ENCODE peak calls at places on chromosomes 1 and 21, in four cellular contexts. T, H, Z and R are unnamed samples.

GRCh38 chr1:30505853-30506784 is 217.3 kb downstream of the MATN1 start:
- DNase-seq in T (no peak), H (no peak), Z (no peak), R (no peak)

GRCh38 chr1:222043444-222044292 is 301.8 kb upstream of the DUSP10 start:
- DNase-seq in T (no peak), H (no peak), Z (peak), R (peak)

GRCh38 chr1:13663969-13664368 is 36.0 kb upstream of the PRDM2 start:
- DNase-seq in T (no peak), H (no peak), Z (no peak), R (no peak)

GRCh38 chr1:186829679-186830587 is 1.2 kb downstream of the PLA2G4A start:
- DNase-seq in T (no peak), H (no peak), Z (no peak), R (no peak)

GRCh38 chr1:201603613-201604232 is 64.8 kb downstream of the NAV1 start:
- DNase-seq in T (no peak), H (no peak), Z (peak), R (no peak)

GRCh38 chr1:99764439-99764838 is 2.0 kb downstream of the FRRS1 start:
- DNase-seq in T (no peak), H (no peak), Z (no peak), R (no peak)

GRCh38 chr1:151189638-151190445 is at the start of gene VPS72:
- DNase-seq in T (peak), H (peak), Z (peak), R (peak)

GRCh38 chr21:38925923-38926322 is 120.2 kb downstream of the ETS2 start:
- DNase-seq in T (no peak), H (no peak), Z (no peak), R (no peak)

GRCh38 chr1:34928865-34929496 is 469 bp downstream of the DLGAP3 start:
- DNase-seq in T (no peak), H (no peak), Z (no peak), R (peak)

GRCh38 chr1:9406111-9406510 is 113.4 kb downstream of the SPSB1 start:
- DNase-seq in T (no peak), H (no peak), Z (no peak), R (no peak)

GRCh38 chr1:202589190-202589680 is 121.0 kb downstream of the SYT2 start:
- DNase-seq in T (no peak), H (peak), Z (peak), R (peak)

GRCh38 chr1:112322983-112323678 is 72.9 kb upstream of the CTTNBP2NL start:
- DNase-seq in T (no peak), H (no peak), Z (no peak), R (peak)

GRCh38 chr1:229884765-229885164 is 182.3 kb upstream of the GALNT2 start:
- DNase-seq in T (no peak), H (no peak), Z (no peak), R (peak)

GRCh38 chr1:68969430-68969829 is 472.5 kb upstream of the DEPDC1 start:
- DNase-seq in T (no peak), H (no peak), Z (no peak), R (no peak)
- TF ChIP-seq PBX3 in T (no peak), H (no peak), Z (no peak), R (no peak)

GRCh38 chr1:33055210-33055991 is 18.7 kb upstream of the AK2 start:
- DNase-seq in T (peak), H (peak), Z (peak), R (peak)
- TF ChIP-seq PBX3 in T (no peak), H (no peak), Z (no peak), R (no peak)

GRCh38 chr1:25536124-25536523 is 7.3 kb upstream of the LDLRAP1 start:
- DNase-seq in T (no peak), H (no peak), Z (no peak), R (no peak)
- TF ChIP-seq PBX3 in T (no peak), H (no peak), Z (no peak), R (no peak)

DNA sequence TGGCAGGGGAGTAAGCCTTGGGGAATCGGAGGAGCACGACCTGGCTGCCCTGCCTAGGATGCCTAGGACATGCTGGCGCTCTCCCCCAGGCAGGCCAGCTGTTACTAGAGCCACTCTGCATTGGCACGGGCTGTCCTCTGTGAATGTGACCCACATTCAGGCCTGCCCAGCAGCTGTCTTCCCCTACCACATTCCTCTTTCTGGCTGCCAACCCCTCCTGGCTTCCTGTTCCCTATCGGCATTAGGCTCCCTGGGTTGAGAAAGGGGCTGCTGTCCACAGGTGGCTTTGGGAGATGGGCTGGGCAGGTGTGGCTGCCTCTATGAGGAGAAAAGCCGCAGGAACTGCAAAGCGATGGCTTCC is 2.3 kb upstream of the NFASC start:
- DNase-seq in T (no peak), H (no peak), Z (no peak), R (no peak)
- TF ChIP-seq PBX3 in T (no peak), H (no peak), Z (no peak), R (no peak)

GRCh38 chr1:156108057-156108456 is 6.5 kb upstream of the LMNA start:
- DNase-seq in T (no peak), H (no peak), Z (no peak), R (no peak)

GRCh38 chr1:156104065-156104810 is 10.3 kb upstream of the LMNA start:
- DNase-seq in T (no peak), H (peak), Z (peak), R (peak)

GRCh38 chr1:156104861-156105546 is 9.5 kb upstream of the LMNA start:
- DNase-seq in T (no peak), H (peak), Z (peak), R (no peak)

GRCh38 chr1:156108664-156109241 is 5.8 kb upstream of the LMNA start:
- DNase-seq in T (no peak), H (no peak), Z (no peak), R (no peak)

GRCh38 chr1:156106624-156107488 is 7.7 kb upstream of the LMNA start:
- DNase-seq in T (no peak), H (no peak), Z (peak), R (peak)
- TF ChIP-seq PBX3 in T (no peak), H (no peak), Z (no peak), R (no peak)

GRCh38 chr1:234782821-234783220 is 172.8 kb upstream of the IRF2BP2 start:
- DNase-seq in T (no peak), H (no peak), Z (no peak), R (no peak)

GRCh38 chr1:234780112-234780511 is 170.1 kb upstream of the IRF2BP2 start:
- DNase-seq in T (no peak), H (no peak), Z (no peak), R (no peak)

GRCh38 chr1:234781241-234782056 is 171.5 kb upstream of the IRF2BP2 start:
- DNase-seq in T (no peak), H (peak), Z (peak), R (no peak)

GRCh38 chr1:234780531-234781162 is 170.7 kb upstream of the IRF2BP2 start:
- DNase-seq in T (no peak), H (no peak), Z (no peak), R (no peak)

GRCh38 chr1:234782057-234782800 is 172.3 kb upstream of the IRF2BP2 start:
- DNase-seq in T (no peak), H (no peak), Z (no peak), R (no peak)
- TF ChIP-seq PBX3 in T (no peak), H (no peak), Z (no peak), R (no peak)

DNA sequence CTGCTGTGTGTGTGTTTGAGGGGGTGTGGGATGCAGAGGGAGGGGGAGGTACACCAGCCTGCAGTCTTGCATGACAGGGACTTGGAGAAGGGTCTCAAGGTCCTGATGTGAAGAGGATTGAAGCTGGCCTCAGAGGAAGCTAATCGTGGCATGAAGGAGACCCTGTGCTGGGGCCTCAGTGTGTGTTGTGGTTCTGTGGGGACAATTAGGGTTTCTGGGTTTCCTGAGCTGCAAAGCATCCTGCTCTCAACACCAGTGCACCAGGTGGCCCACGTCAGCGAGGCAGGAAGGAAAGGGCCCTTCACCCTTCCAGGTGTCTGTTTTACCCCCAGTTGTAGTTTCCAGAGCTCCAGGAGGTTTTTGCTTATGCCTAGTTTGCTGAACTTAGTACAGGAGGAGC is 52.8 kb downstream of the TENT5C start:
- DNase-seq in T (peak), H (no peak), Z (no peak), R (no peak)
- TF ChIP-seq PBX3 in T (peak), H (no peak), Z (no peak), R (no peak)

GRCh38 chr1:24995661-24996060 is 65.6 kb upstream of the RUNX3 start:
- DNase-seq in T (no peak), H (no peak), Z (no peak), R (no peak)
- TF ChIP-seq PBX3 in T (no peak), H (no peak), Z (no peak), R (no peak)

DNA sequence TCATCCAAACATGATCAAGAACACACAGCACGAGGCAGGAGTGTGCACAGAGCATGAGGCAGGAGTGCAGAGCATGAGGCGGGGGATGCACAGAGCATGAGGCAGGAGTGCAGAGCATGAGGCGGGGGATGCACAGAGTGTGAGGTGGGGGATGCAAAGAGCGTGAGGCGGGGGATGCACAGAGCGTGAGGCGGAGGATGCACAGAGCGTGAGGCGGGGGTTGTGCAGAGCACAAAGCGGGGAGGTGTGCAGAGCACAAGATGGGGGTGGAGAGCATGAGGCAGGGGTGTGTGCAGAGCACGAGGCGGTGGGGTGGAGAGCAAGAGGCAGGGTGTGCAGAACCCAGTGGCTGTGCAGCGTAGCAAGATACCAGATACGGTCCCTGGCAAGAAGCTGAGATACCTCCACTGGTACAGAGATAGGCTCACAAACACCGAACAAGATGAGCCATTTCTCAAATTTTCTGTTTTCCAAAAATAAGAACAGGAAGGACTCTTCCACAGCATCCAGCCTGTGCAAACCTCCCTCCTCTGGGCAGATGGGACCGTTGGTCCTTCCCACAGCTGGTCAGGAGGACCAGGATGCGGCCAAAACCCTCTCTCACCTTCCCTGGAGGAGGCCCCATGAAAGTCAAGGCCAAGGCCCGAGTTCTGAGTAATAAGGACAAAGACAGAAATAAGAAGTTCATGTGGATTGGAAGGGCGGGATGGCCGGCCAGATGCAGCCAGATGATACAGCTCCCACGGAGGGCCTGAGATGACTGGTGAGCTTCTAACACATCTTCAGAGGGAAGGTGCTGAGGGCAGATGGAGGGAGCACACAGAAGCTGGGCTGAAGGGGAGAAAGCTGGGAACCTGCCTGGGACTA is 12.0 kb downstream of the SPATC1L start:
- DNase-seq in T (no peak), H (no peak), Z (no peak), R (no peak)
- TF ChIP-seq PBX3 in T (no peak), H (no peak), Z (no peak), R (no peak)